ENCODE peak calls at places on chromosomes 7 and 10, in eight cellular contexts. S is stimulated activated CD4-positive, alpha-beta T cell treated with anti-CD3 and anti-CD28 coated beads, Interleukin-2, amount 100 ng/mL, for 48 hours; E is mesothelial cell of epicardium; M is cerebellar cortex; B is COR-L47; R is neural crest cell; P is iPS DF 6.9; Z is midbrain. T is an unnamed sample.

GRCh38 chr7:105014725-105015630 is 973 bp downstream of the KMT2E start:
- DNase-seq in S (peak), E (peak), M (peak), B (peak), R (peak), P (no peak), Z (peak), T (peak)

GRCh38 chr7:107972075-107972482 is 30.9 kb downstream of the LAMB1 start:
- DNase-seq in S (no peak), E (no peak), M (no peak), B (no peak), R (no peak), P (no peak), Z (no peak), T (no peak)

GRCh38 chr7:108419961-108420360 is 36.3 kb downstream of the NRCAM start:
- DNase-seq in S (no peak), E (no peak), M (no peak), B (no peak), R (no peak), P (no peak), Z (no peak), T (no peak)

GRCh38 chr10:61589547-61590243 is 73.0 kb upstream of the CABCOCO1 start:
- DNase-seq in S (no peak), E (no peak), M (no peak), B (no peak), R (no peak), P (no peak), Z (no peak), T (no peak)

GRCh38 chr7:2698581-2699288 is 10.7 kb downstream of the AMZ1 start:
- DNase-seq in S (peak), E (no peak), M (no peak), B (no peak), R (no peak), P (no peak), Z (no peak), T (peak)

GRCh38 chr7:29017666-29018065 is 59.5 kb upstream of the TRIL start:
- DNase-seq in S (no peak), E (no peak), M (no peak), B (peak), R (no peak), P (no peak), Z (no peak), T (peak)

GRCh38 chr10:114388275-114388674 is 16.0 kb downstream of the AFAP1L2 start:
- DNase-seq in S (no peak), E (no peak), M (no peak), B (no peak), R (no peak), P (no peak), Z (no peak), T (no peak)

GRCh38 chr10:12909182-12909835 is 92.2 kb downstream of the CCDC3 start:
- DNase-seq in S (no peak), E (no peak), M (no peak), B (no peak), R (no peak), P (no peak), Z (no peak), T (no peak)

GRCh38 chr7:116592445-116592844 is 67.6 kb downstream of the CAV1 start:
- DNase-seq in S (no peak), E (no peak), M (no peak), B (no peak), R (no peak), P (no peak), Z (no peak), T (no peak)

GRCh38 chr10:3217301-3217700 is 44.7 kb upstream of the PITRM1 start:
- DNase-seq in S (no peak), E (no peak), M (no peak), B (no peak), R (no peak), P (no peak), Z (no peak), T (no peak)

GRCh38 chr7:2760098-2760889 is 72.3 kb downstream of the AMZ1 start:
- DNase-seq in S (no peak), E (no peak), M (peak), B (peak), R (peak), P (peak), Z (peak), T (peak)

GRCh38 chr10:60820093-60820769 is 42.0 kb downstream of the CDK1 start:
- DNase-seq in S (no peak), E (no peak), M (peak), B (no peak), R (no peak), P (no peak), Z (no peak), T (peak)

GRCh38 chr10:25865267-25865666 is 68.8 kb upstream of the MYO3A start:
- DNase-seq in S (no peak), E (no peak), M (no peak), B (no peak), R (no peak), P (no peak), Z (no peak), T (no peak)